ENCODE peak calls at places on chromosomes 12 and 14, in six cellular contexts. E is GM23338, L is cardiac fibroblast, S is GM23248, H is right cardiac atrium, J is fibroblast of the aortic adventitia. R is an unnamed sample.

GRCh38 chr14:91872517-91873470 is 5.5 kb upstream of the TC2N start:
- DNase-seq in E (no peak), L (peak), S (peak), H (peak), J (peak), R (peak)

GRCh38 chr14:67166450-67166853 is 22.8 kb upstream of the GARIN2 start:
- DNase-seq in E (peak), L (peak), S (peak), H (no peak), J (peak), R (no peak)

GRCh38 chr14:93734961-93735360 is 53.3 kb downstream of the PRIMA1 start:
- DNase-seq in E (no peak), L (no peak), S (no peak), H (no peak), J (no peak), R (no peak)

GRCh38 chr12:117580718-117581062 is 219.3 kb upstream of the NOS1 start:
- DNase-seq in E (peak), L (no peak), S (no peak), H (peak), J (no peak), R (no peak)

GRCh38 chr12:98895086-98895651 is 250.1 kb downstream of the APAF1 start:
- DNase-seq in E (peak), L (no peak), S (no peak), H (no peak), J (no peak), R (no peak)

GRCh38 chr14:33309081-33309480 is 370.4 kb downstream of the NPAS3 start:
- DNase-seq in E (no peak), L (no peak), S (no peak), H (no peak), J (no peak), R (no peak)

GRCh38 chr12:89370850-89371249 is 18.5 kb upstream of the DUSP6 start:
- DNase-seq in E (no peak), L (peak), S (peak), H (no peak), J (peak), R (no peak)

GRCh38 chr12:122471324-122472226 is 29.2 kb downstream of the ZCCHC8 start:
- DNase-seq in E (peak), L (peak), S (peak), H (no peak), J (peak), R (no peak)

GRCh38 chr14:77032854-77033621 is 4.5 kb upstream of the IRF2BPL start:
- DNase-seq in E (peak), L (peak), S (peak), H (peak), J (peak), R (peak)

GRCh38 chr12:75568801-75569200 is 57.4 kb upstream of the KRR1 start:
- DNase-seq in E (no peak), L (no peak), S (no peak), H (no peak), J (peak), R (no peak)

GRCh38 chr12:30980886-30981662 is 54.5 kb downstream of the TSPAN11 start:
- DNase-seq in E (no peak), L (no peak), S (no peak), H (no peak), J (no peak), R (no peak)

GRCh38 chr12:85424581-85425348 is 144.7 kb downstream of the ALX1 start:
- DNase-seq in E (peak), L (peak), S (peak), H (no peak), J (peak), R (no peak)

GRCh38 chr12:115320451-115320850 is 636.5 kb upstream of the TBX3 start:
- DNase-seq in E (no peak), L (no peak), S (no peak), H (no peak), J (no peak), R (no peak)

GRCh38 chr12:26523708-26524150 is 309.3 kb downstream of the ITPR2 start:
- DNase-seq in E (no peak), L (peak), S (peak), H (peak), J (peak), R (peak)

GRCh38 chr12:77667101-77667500 is 163.6 kb upstream of the NAV3 start:
- DNase-seq in E (no peak), L (peak), S (no peak), H (no peak), J (no peak), R (peak)

GRCh38 chr12:11771356-11771755 is 121.9 kb downstream of the ETV6 start:
- DNase-seq in E (peak), L (peak), S (peak), H (no peak), J (no peak), R (no peak)

DNA sequence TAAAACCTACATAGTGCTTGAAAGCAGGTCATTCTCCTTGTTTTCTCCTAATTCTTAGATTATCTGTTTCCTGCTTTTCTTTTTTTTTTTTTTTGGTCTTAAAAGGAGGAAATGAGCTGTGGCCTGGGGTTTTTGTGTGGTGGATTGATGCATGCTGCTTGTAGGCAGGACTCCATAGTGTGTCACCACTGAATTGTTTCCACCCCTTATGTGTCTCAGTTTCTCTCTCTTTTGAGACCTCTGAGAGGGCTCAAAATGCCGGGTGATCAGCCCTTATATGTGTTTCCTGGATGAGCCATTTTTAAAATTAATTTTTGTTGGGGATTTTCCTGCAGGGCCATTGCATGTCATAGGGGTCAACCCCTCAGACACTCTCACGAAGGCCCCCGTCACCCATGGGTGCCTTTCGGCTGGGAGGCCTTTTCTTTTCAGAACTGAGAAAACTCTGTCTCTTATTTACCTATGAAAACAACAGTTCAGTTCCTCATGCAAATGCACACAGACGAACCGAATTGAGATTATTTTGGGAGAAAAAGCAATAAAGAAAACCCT is 32.0 kb upstream of the LRRK2 start:
- DNase-seq in E (no peak), L (no peak), S (no peak), H (no peak), J (no peak), R (no peak)
- H3K4me3 ChIP-seq in E (no peak), L (no peak), S (no peak), H (no peak), J (no peak), R (no peak)

DNA sequence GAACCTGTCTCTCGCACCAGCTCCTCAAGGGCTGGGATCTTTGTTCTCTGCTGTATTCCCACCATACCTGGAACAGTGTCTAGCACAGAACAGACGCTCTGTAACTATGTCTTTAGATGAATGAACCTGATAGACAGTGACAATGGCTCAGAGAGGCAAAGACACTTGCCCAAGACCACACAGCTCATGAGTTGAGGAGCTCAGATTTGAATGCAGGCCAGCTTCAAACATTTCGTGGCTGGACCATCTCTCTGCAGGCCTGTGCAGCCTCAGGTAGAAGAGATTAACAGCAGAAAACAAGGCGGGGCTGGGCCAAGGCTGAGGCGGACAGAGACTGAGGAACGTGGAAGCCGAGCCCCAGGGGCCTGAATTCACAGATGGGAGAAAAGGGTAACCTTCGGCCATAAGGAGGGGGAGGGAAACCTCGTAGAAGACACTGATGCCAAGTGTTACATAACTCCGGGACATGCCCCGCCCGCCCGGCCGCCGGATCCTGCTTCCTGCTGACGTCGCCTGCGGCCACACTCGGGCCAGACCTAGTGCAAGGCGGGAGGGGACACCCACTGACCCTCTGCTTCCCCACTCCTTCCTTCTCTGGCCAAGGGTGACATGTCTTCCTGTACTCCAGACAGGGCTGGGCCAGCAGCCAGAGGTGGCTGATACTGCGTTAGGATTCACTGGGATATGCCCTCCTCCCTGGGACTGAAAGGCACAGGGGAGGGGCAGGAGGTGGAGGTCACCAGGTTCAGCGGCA is 86.7 kb downstream of the RFLNA start:
- DNase-seq in E (no peak), L (peak), S (peak), H (peak), J (peak), R (no peak)
- H3K4me3 ChIP-seq in E (no peak), L (no peak), S (no peak), H (no peak), J (no peak), R (no peak)

GRCh38 chr14:37595809-37596595 is 573 bp downstream of the TTC6 start:
- DNase-seq in E (peak), L (no peak), S (peak), H (no peak), J (no peak), R (no peak)
- H3K4me3 ChIP-seq in E (peak), L (no peak), S (peak), H (peak), J (peak), R (no peak)

DNA sequence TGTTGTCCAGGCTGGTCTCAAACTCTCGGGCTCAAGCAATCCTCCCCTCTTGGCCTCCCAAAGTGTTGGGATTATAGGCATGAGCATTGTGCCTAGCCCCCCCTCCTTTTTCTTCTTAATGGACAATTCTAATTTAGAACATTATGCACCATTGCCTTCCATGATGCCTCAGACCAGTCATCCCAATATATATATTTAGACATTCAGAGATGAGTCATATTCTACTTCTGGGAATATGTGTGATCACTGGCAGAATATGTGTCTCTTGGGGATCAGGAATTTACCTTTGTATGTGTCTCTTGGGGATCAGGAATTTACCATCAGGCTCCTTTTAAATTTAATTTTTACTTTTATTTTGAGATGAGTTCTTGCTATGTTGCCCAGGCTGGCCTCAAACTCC is 7.5 kb upstream of the CCDC177 start:
- DNase-seq in E (no peak), L (peak), S (peak), H (no peak), J (peak), R (no peak)
- H3K4me3 ChIP-seq in E (no peak), L (no peak), S (no peak), H (no peak), J (no peak), R (no peak)